ENCODE peak calls at places on chromosome 19, in eight cellular contexts. A, V, Y, I, W, P, E and H are unnamed samples.

GRCh38 chr19:31071157-31071855 is 277.9 kb downstream of the TSHZ3 start:
- DNase-seq in A (no peak), V (no peak), Y (no peak), I (no peak), W (no peak), P (no peak), E (no peak), H (no peak)

GRCh38 chr19:35037716-35038622 is 3.6 kb upstream of the HPN start:
- DNase-seq in A (no peak), V (no peak), Y (no peak), I (no peak), W (no peak), P (no peak), E (no peak), H (no peak)

GRCh38 chr19:57437931-57438330 is 2.8 kb downstream of the ZNF749 start:
- DNase-seq in A (no peak), V (no peak), Y (no peak), I (no peak), W (no peak), P (no peak), E (no peak), H (no peak)

GRCh38 chr19:12052057-12052570 is 647 bp downstream of the ZNF878 start:
- DNase-seq in A (no peak), V (no peak), Y (no peak), I (no peak), W (no peak), P (no peak), E (no peak), H (no peak)

GRCh38 chr19:31073485-31074221 is 275.6 kb downstream of the TSHZ3 start:
- DNase-seq in A (no peak), V (no peak), Y (no peak), I (no peak), W (no peak), P (no peak), E (no peak), H (no peak)

GRCh38 chr19:29971002-29971401 is 29.0 kb downstream of the URI1 start:
- DNase-seq in A (no peak), V (no peak), Y (no peak), I (no peak), W (no peak), P (no peak), E (no peak), H (no peak)

GRCh38 chr19:584240-585001 is 5.3 kb upstream of the HCN2 start:
- DNase-seq in A (no peak), V (peak), Y (peak), I (no peak), W (no peak), P (no peak), E (peak), H (peak)

GRCh38 chr19:45254044-45254531 is 3.0 kb downstream of the MARK4 start:
- DNase-seq in A (no peak), V (no peak), Y (no peak), I (no peak), W (no peak), P (no peak), E (no peak), H (no peak)

GRCh38 chr19:13082192-13083007 is 20.3 kb downstream of the LYL1 start:
- DNase-seq in A (no peak), V (peak), Y (peak), I (no peak), W (no peak), P (no peak), E (no peak), H (no peak)

GRCh38 chr19:36918090-36918489 is 2.0 kb downstream of the ZNF568 start:
- DNase-seq in A (no peak), V (no peak), Y (no peak), I (no peak), W (no peak), P (no peak), E (no peak), H (no peak)

GRCh38 chr19:558770-559439 is 13.5 kb upstream of the BSG start:
- DNase-seq in A (no peak), V (peak), Y (peak), I (no peak), W (no peak), P (no peak), E (peak), H (no peak)

GRCh38 chr19:37304190-37304883 is 66.6 kb upstream of the ZNF527 start:
- DNase-seq in A (no peak), V (no peak), Y (no peak), I (no peak), W (no peak), P (no peak), E (no peak), H (no peak)

GRCh38 chr19:1811942-1812425 is at the start of gene ATP8B3:
- DNase-seq in A (no peak), V (no peak), Y (no peak), I (no peak), W (no peak), P (no peak), E (no peak), H (peak)

GRCh38 chr19:35236638-35237400 is 8.3 kb upstream of the FAM187B start:
- DNase-seq in A (no peak), V (no peak), Y (no peak), I (no peak), W (no peak), P (no peak), E (no peak), H (no peak)

GRCh38 chr19:38993271-38993670 is 17.7 kb upstream of the FBXO17 start:
- DNase-seq in A (no peak), V (no peak), Y (peak), I (no peak), W (no peak), P (no peak), E (no peak), H (no peak)

GRCh38 chr19:58466089-58466759 is 656 bp upstream of the ZNF324 start:
- DNase-seq in A (no peak), V (no peak), Y (no peak), I (no peak), W (no peak), P (no peak), E (no peak), H (no peak)

GRCh38 chr19:1189419-1189818 is 15.4 kb upstream of the SBNO2 start:
- DNase-seq in A (no peak), V (no peak), Y (no peak), I (no peak), W (no peak), P (no peak), E (no peak), H (no peak)

GRCh38 chr19:53903055-53903680 is 5.9 kb upstream of the CACNG7 start:
- DNase-seq in A (no peak), V (peak), Y (peak), I (no peak), W (peak), P (peak), E (no peak), H (peak)

GRCh38 chr19:52343548-52343947 is 7.5 kb downstream of the ZNF610 start:
- DNase-seq in A (no peak), V (no peak), Y (peak), I (peak), W (peak), P (peak), E (peak), H (peak)

GRCh38 chr19:33387351-33388230 is 14.1 kb downstream of the CEBPG start:
- DNase-seq in A (no peak), V (no peak), Y (no peak), I (no peak), W (no peak), P (no peak), E (no peak), H (no peak)

GRCh38 chr19:15476334-15476733 is 3.0 kb downstream of the PGLYRP2 start:
- DNase-seq in A (no peak), V (no peak), Y (no peak), I (no peak), W (no peak), P (no peak), E (no peak), H (no peak)

GRCh38 chr19:33621811-33622504 is at the start of gene CHST8:
- DNase-seq in A (no peak), V (no peak), Y (peak), I (no peak), W (peak), P (no peak), E (peak), H (peak)

GRCh38 chr19:16376241-16376640 is 51.6 kb downstream of the KLF2 start:
- DNase-seq in A (no peak), V (no peak), Y (no peak), I (no peak), W (no peak), P (no peak), E (no peak), H (no peak)

GRCh38 chr19:14033946-14034345 is 2.4 kb downstream of the IL27RA start:
- DNase-seq in A (no peak), V (no peak), Y (no peak), I (no peak), W (no peak), P (no peak), E (no peak), H (no peak)

GRCh38 chr19:53809518-53810186 is 14.5 kb downstream of the NLRP12 start:
- DNase-seq in A (no peak), V (no peak), Y (no peak), I (no peak), W (no peak), P (no peak), E (no peak), H (no peak)

GRCh38 chr19:52351512-52351911 is 15.5 kb downstream of the ZNF610 start:
- DNase-seq in A (no peak), V (no peak), Y (no peak), I (no peak), W (no peak), P (no peak), E (no peak), H (no peak)

GRCh38 chr19:44582581-44583265 is 30.6 kb upstream of the IGSF23 start:
- DNase-seq in A (peak), V (no peak), Y (peak), I (no peak), W (no peak), P (no peak), E (no peak), H (no peak)

GRCh38 chr19:50722248-50723013 is 733 bp upstream of the CLEC11A start:
- DNase-seq in A (no peak), V (no peak), Y (no peak), I (no peak), W (no peak), P (no peak), E (no peak), H (no peak)

GRCh38 chr19:49113762-49114629 is at the start of gene LIN7B:
- DNase-seq in A (no peak), V (peak), Y (peak), I (no peak), W (peak), P (no peak), E (peak), H (peak)

GRCh38 chr19:37855098-37855497 is 51.3 kb downstream of the WDR87 start:
- DNase-seq in A (no peak), V (peak), Y (peak), I (no peak), W (peak), P (no peak), E (no peak), H (peak)

GRCh38 chr19:39951686-39952085 is 17.3 kb upstream of the FCGBP start:
- DNase-seq in A (no peak), V (peak), Y (peak), I (no peak), W (no peak), P (no peak), E (no peak), H (no peak)

GRCh38 chr19:1851581-1852293 is 3.5 kb upstream of the REXO1 start:
- DNase-seq in A (no peak), V (no peak), Y (no peak), I (no peak), W (no peak), P (no peak), E (no peak), H (peak)

GRCh38 chr19:40191836-40192646 is 815 bp downstream of the MAP3K10 start:
- DNase-seq in A (peak), V (peak), Y (peak), I (no peak), W (no peak), P (no peak), E (no peak), H (peak)

GRCh38 chr19:19539738-19540703 is 2.0 kb downstream of the CILP2 start:
- DNase-seq in A (no peak), V (peak), Y (peak), I (peak), W (peak), P (no peak), E (no peak), H (peak)

GRCh38 chr19:10881403-10882107 is 10.2 kb downstream of the CARM1 start:
- DNase-seq in A (no peak), V (no peak), Y (no peak), I (no peak), W (no peak), P (no peak), E (no peak), H (no peak)

GRCh38 chr19:19527674-19528625 is 761 bp upstream of the YJEFN3 start:
- DNase-seq in A (no peak), V (no peak), Y (no peak), I (no peak), W (no peak), P (no peak), E (no peak), H (no peak)

GRCh38 chr19:43820861-43821215 is 6.3 kb upstream of the ZNF283 start:
- DNase-seq in A (no peak), V (no peak), Y (no peak), I (no peak), W (no peak), P (no peak), E (no peak), H (no peak)

DNA sequence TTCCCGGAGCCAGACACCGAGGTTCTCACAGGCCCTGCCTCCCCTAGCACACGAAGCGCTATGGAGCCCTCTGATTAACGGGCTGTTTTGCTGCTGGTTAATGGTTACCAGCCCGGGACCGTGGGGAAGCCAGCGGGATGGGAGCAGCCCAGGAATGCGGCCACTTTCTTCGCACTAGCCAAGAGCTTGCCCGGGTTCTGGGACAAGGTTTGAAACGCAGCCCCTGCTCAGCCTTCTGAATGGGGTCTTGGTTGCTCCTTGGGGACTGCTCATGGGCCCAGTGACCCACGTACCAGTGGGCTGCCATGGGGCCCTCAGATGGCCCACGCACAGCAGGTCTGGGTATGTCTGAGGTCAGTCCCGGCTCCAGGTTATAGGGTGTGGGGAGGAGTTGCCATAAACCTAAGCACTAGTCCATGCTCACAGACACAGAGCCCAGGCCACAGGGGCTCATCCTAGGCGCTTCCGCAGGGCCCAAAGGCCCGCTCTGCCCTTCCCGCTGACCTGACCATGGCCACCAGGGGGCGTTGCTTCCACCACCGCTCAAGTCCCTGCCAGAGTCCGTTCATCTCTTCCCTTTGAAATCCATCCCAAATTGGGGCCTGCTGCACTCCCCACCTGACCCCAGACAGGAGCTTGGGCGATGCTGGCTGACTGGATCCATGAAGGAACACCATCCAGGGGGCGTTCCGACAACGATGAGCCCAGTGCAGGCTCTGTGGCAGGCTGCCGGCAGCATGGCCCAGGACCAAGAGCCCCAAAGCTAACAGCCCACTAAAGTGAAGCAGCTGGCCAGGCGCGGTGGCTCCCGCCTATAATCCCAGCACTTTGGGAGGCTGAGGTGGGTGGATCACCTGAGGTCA is 31.5 kb upstream of the ISYNA1 start:
- DNase-seq in A (peak), V (peak), Y (peak), I (peak), W (no peak), P (no peak), E (no peak), H (peak)
- TF ChIP-seq CTCF in A (peak), V (peak), Y (peak), I (peak), W (peak), P (peak), E (peak), H (peak)

DNA sequence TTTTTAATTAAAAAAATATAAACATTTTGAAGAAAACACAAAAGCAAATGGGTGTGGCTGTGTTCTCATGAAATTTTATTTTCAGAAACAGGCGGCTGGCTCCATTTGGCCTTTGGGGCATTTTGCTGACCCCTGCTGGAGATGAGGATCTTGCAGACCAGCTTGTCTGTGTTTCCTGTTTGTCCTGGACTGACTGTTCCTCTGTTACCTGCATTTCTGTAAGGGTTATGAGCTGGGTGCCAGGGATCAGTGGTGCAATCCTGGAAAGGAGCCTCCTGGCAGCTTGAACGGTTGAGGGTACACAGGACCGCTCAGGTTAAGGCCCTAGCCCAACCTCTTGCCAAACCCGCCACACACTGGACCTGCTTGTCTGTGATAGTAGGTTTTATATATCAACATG is 49.9 kb downstream of the ZNF787 start:
- DNase-seq in A (no peak), V (no peak), Y (no peak), I (no peak), W (no peak), P (no peak), E (no peak), H (no peak)
- TF ChIP-seq CTCF in A (no peak), V (no peak), Y (peak), I (no peak), W (no peak), P (peak), E (no peak), H (no peak)

DNA sequence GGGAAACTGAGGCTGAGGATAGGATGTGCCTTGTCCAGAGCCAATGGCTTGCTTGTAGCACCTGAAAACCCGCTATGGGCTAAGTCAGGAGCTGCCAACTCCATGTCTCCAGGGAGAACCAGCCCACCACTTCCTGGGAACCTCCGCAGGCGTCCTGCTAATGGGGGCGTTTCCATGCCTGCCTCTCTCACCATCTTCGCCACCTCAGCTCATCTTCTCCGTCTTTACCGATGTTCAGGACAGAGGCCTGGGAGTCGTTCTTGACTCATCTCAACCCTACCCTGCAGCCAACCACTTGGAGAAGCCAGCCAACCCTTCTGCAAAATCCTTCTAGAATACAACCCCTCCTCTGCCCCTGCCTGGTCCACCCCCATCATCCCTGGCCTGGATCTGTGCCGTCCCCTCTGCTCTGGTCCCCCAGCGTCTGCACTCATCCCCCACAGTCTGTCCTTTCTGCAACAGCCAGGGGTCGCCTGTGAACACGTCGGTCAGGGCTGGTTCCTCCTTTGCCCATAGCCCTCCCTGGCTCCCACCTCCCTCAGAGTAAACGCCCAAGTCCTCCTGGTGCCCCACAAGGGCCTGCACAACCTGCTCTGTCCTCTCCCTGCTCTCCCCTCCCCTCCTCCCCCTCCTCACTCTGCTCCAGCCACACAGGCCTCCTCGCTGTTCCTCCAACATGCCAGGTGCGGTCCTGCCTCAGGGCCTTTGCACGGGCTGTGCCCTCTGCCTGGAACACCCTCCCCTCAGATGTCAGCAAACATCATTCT is 31.0 kb downstream of the PTPRS start:
- DNase-seq in A (no peak), V (no peak), Y (no peak), I (no peak), W (no peak), P (no peak), E (no peak), H (no peak)
- TF ChIP-seq CTCF in A (no peak), V (peak), Y (no peak), I (no peak), W (no peak), P (no peak), E (no peak), H (no peak)

DNA sequence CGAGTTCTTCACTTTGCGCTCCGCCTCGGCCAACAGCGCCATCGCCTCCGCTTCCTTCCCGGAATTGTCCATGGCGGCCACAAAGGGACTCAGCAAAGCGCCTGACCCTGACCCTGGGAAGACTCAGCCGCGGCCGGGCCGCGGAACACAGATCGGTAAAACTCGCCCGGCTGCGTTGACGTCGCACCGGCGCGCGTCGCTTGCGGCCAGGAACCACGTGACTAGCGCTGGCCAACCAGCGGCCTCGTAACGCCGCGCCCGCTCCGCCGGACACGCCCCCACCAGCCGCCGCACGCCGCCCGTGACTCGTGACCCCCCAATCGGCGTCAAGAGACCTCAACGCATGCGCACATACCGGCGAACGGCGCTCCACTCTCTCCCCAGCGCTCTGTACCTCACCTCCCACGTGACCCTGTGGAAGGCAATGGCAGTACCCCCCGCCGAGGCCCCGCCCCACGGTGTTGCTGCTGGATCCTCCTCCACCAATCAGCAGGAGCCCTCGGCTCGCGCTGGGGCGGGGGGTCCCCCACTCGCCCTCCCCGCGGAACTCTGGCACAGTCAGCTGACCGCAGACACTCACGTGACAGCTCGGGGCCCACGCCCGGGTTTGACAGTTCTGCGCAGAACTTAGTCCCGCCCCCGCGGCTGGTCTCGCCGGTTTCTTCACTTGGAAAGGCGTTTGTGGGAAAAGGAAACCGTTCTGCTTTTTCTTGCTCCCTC is at the start of gene NAPA:
- DNase-seq in A (peak), V (peak), Y (peak), I (peak), W (peak), P (peak), E (peak), H (peak)
- TF ChIP-seq CTCF in A (no peak), V (no peak), Y (no peak), I (no peak), W (no peak), P (no peak), E (peak), H (peak)

GRCh38 chr19:46372901-46373572 is 26.1 kb downstream of the PPP5C start:
- DNase-seq in A (no peak), V (peak), Y (no peak), I (no peak), W (no peak), P (no peak), E (no peak), H (no peak)
- TF ChIP-seq CTCF in A (no peak), V (peak), Y (peak), I (no peak), W (peak), P (peak), E (peak), H (no peak)